ENCODE peak calls at places on chromosome 11, in seven cellular contexts. One of them, this sample, is unnamed.

GRCh38 chr11:113153847-113154246 is 160.5 kb upstream of the TTC12 start:
- DNase-seq in NCI-H774: peak; percentile 37
- DNase-seq in Calu3: no peak
- DNase-seq in iPS-NIHi11: no peak
- DNase-seq in tibial nerve: no peak
- DNase-seq in CD4-positive, alpha-beta T cell: no peak
- DNase-seq in fibroblast of mammary gland: no peak
- DNase-seq in this sample: no peak

GRCh38 chr11:102930451-102930850 is 25.1 kb downstream of the MMP13 start:
- DNase-seq in NCI-H774: no peak
- DNase-seq in Calu3: no peak
- DNase-seq in iPS-NIHi11: no peak
- DNase-seq in tibial nerve: no peak
- DNase-seq in CD4-positive, alpha-beta T cell: no peak
- DNase-seq in fibroblast of mammary gland: no peak
- DNase-seq in this sample: no peak

GRCh38 chr11:111540114-111540920 is at the start of gene LAYN:
- DNase-seq in NCI-H774: no peak
- DNase-seq in Calu3: no peak
- DNase-seq in iPS-NIHi11: peak; percentile 88
- DNase-seq in tibial nerve: no peak
- DNase-seq in CD4-positive, alpha-beta T cell: no peak
- DNase-seq in fibroblast of mammary gland: peak; percentile 42
- DNase-seq in this sample: peak; percentile 73

GRCh38 chr11:73916435-73916834 is 34.4 kb upstream of the DNAJB13 start:
- DNase-seq in NCI-H774: no peak
- DNase-seq in Calu3: no peak
- DNase-seq in iPS-NIHi11: no peak
- DNase-seq in tibial nerve: no peak
- DNase-seq in CD4-positive, alpha-beta T cell: no peak
- DNase-seq in fibroblast of mammary gland: peak; percentile 43
- DNase-seq in this sample: no peak

GRCh38 chr11:1825039-1825740 is 9.6 kb upstream of the SYT8 start:
- DNase-seq in NCI-H774: no peak
- DNase-seq in Calu3: peak; percentile 79
- DNase-seq in iPS-NIHi11: peak; percentile 99
- DNase-seq in tibial nerve: no peak
- DNase-seq in CD4-positive, alpha-beta T cell: no peak
- DNase-seq in fibroblast of mammary gland: no peak
- DNase-seq in this sample: peak; percentile 85

GRCh38 chr11:100908746-100909145 is 220.9 kb downstream of the PGR start:
- DNase-seq in NCI-H774: no peak
- DNase-seq in Calu3: no peak
- DNase-seq in iPS-NIHi11: no peak
- DNase-seq in tibial nerve: no peak
- DNase-seq in CD4-positive, alpha-beta T cell: no peak
- DNase-seq in fibroblast of mammary gland: peak; percentile 54
- DNase-seq in this sample: no peak

GRCh38 chr11:35030716-35031213 is 108.2 kb upstream of the CD44 start:
- DNase-seq in NCI-H774: no peak
- DNase-seq in Calu3: peak; percentile 41
- DNase-seq in iPS-NIHi11: no peak
- DNase-seq in tibial nerve: peak; percentile 45
- DNase-seq in CD4-positive, alpha-beta T cell: no peak
- DNase-seq in fibroblast of mammary gland: peak; percentile 99
- DNase-seq in this sample: peak; percentile 69

GRCh38 chr11:101019870-101020269 is 109.7 kb downstream of the PGR start:
- DNase-seq in NCI-H774: no peak
- DNase-seq in Calu3: no peak
- DNase-seq in iPS-NIHi11: no peak
- DNase-seq in tibial nerve: no peak
- DNase-seq in CD4-positive, alpha-beta T cell: no peak
- DNase-seq in fibroblast of mammary gland: no peak
- DNase-seq in this sample: no peak

GRCh38 chr11:72426758-72427157 is 7.6 kb downstream of the CLPB start:
- DNase-seq in NCI-H774: no peak
- DNase-seq in Calu3: no peak
- DNase-seq in iPS-NIHi11: no peak
- DNase-seq in tibial nerve: no peak
- DNase-seq in CD4-positive, alpha-beta T cell: no peak
- DNase-seq in fibroblast of mammary gland: no peak
- DNase-seq in this sample: no peak

GRCh38 chr11:1060885-1061616 is 13.6 kb upstream of the MUC2 start:
- DNase-seq in NCI-H774: no peak
- DNase-seq in Calu3: peak; percentile 88
- DNase-seq in iPS-NIHi11: peak; percentile 22
- DNase-seq in tibial nerve: no peak
- DNase-seq in CD4-positive, alpha-beta T cell: no peak
- DNase-seq in fibroblast of mammary gland: peak; percentile 30
- DNase-seq in this sample: peak; percentile 81

GRCh38 chr11:94849836-94850235 is 81.7 kb downstream of the AMOTL1 start:
- DNase-seq in NCI-H774: no peak
- DNase-seq in Calu3: no peak
- DNase-seq in iPS-NIHi11: no peak
- DNase-seq in tibial nerve: peak; percentile 38
- DNase-seq in CD4-positive, alpha-beta T cell: no peak
- DNase-seq in fibroblast of mammary gland: peak; percentile 53
- DNase-seq in this sample: no peak

GRCh38 chr11:121047926-121048325 is 24.0 kb downstream of the TBCEL start:
- DNase-seq in NCI-H774: no peak
- DNase-seq in Calu3: no peak
- DNase-seq in iPS-NIHi11: no peak
- DNase-seq in tibial nerve: no peak
- DNase-seq in CD4-positive, alpha-beta T cell: no peak
- DNase-seq in fibroblast of mammary gland: no peak
- DNase-seq in this sample: no peak

GRCh38 chr11:19220903-19221682 is 19.3 kb upstream of the CSRP3 start:
- DNase-seq in NCI-H774: no peak
- DNase-seq in Calu3: no peak
- DNase-seq in iPS-NIHi11: no peak
- DNase-seq in tibial nerve: no peak
- DNase-seq in CD4-positive, alpha-beta T cell: no peak
- DNase-seq in fibroblast of mammary gland: no peak
- DNase-seq in this sample: no peak

GRCh38 chr11:107770546-107770945 is 58.7 kb upstream of the SLN start:
- DNase-seq in NCI-H774: no peak
- DNase-seq in Calu3: no peak
- DNase-seq in iPS-NIHi11: no peak
- DNase-seq in tibial nerve: no peak
- DNase-seq in CD4-positive, alpha-beta T cell: no peak
- DNase-seq in fibroblast of mammary gland: peak; percentile 40
- DNase-seq in this sample: peak; percentile 21

GRCh38 chr11:77197626-77198320 is 69.7 kb downstream of the MYO7A start:
- DNase-seq in NCI-H774: no peak
- DNase-seq in Calu3: no peak
- DNase-seq in iPS-NIHi11: no peak
- DNase-seq in tibial nerve: no peak
- DNase-seq in CD4-positive, alpha-beta T cell: no peak
- DNase-seq in fibroblast of mammary gland: no peak
- DNase-seq in this sample: no peak

GRCh38 chr11:45997599-45997998 is 75.1 kb downstream of the LARGE2 start:
- DNase-seq in NCI-H774: peak; percentile 5
- DNase-seq in Calu3: no peak
- DNase-seq in iPS-NIHi11: no peak
- DNase-seq in tibial nerve: no peak
- DNase-seq in CD4-positive, alpha-beta T cell: no peak
- DNase-seq in fibroblast of mammary gland: no peak
- DNase-seq in this sample: no peak

GRCh38 chr11:9206496-9206895 is 58.7 kb downstream of the DENND5A start:
- DNase-seq in NCI-H774: no peak
- DNase-seq in Calu3: no peak
- DNase-seq in iPS-NIHi11: no peak
- DNase-seq in tibial nerve: no peak
- DNase-seq in CD4-positive, alpha-beta T cell: no peak
- DNase-seq in fibroblast of mammary gland: peak; percentile 17
- DNase-seq in this sample: no peak

This sample was measured in hepatocyte.